ENCODE peak calls at places on chromosomes 6 and 20, in seven cellular contexts. D is spleen, S is prostate gland, U is HCT116, C is GM23338, F is SK-N-SH, P is transverse colon. W is an unnamed sample.

GRCh38 chr6:125742433-125743120 is 6.9 kb upstream of the HEY2 start:
- DNase-seq in C (no peak), P (no peak), U (no peak), S (peak), D (no peak), F (no peak), W (no peak)

GRCh38 chr6:87230801-87231200 is 75.4 kb downstream of the ZNF292 start:
- DNase-seq in D (no peak), U (no peak), C (no peak), F (no peak), P (no peak), S (no peak), W (no peak)

GRCh38 chr6:26295691-26296555 is 69.1 kb upstream of the BTN3A2 start:
- DNase-seq in C (no peak), P (peak), S (no peak), U (peak), D (no peak), F (no peak), W (peak)

GRCh38 chr20:45592574-45593189 is 13.6 kb upstream of the WFDC8 start:
- DNase-seq in U (peak), S (no peak), D (no peak), F (peak), C (peak), P (no peak), W (no peak)

GRCh38 chr6:47651505-47651944 is 46.9 kb upstream of the ADGRF4 start:
- DNase-seq in F (no peak), P (no peak), C (no peak), D (no peak), U (no peak), S (no peak), W (no peak)

GRCh38 chr6:78844899-78845298 is 22.5 kb upstream of the IRAK1BP1 start:
- DNase-seq in U (no peak), P (no peak), D (no peak), F (no peak), S (no peak), C (no peak), W (no peak)

GRCh38 chr20:46332373-46333135 is 24.3 kb upstream of the CDH22 start:
- DNase-seq in U (no peak), F (peak), S (no peak), C (no peak), D (no peak), P (no peak), W (no peak)

GRCh38 chr20:43825635-43826034 is 89.0 kb upstream of the TOX2 start:
- DNase-seq in C (no peak), U (no peak), S (no peak), D (no peak), P (no peak), F (no peak), W (no peak)

GRCh38 chr6:19811397-19812079 is 25.6 kb upstream of the ID4 start:
- DNase-seq in U (peak), F (no peak), D (no peak), C (peak), P (no peak), S (no peak), W (no peak)

GRCh38 chr20:35698298-35699126 is 640 bp downstream of the NFS1 start:
- DNase-seq in C (peak), U (no peak), F (peak), P (no peak), S (peak), D (no peak), W (peak)

GRCh38 chr6:121800047-121800446 is 364.6 kb downstream of the GJA1 start:
- DNase-seq in F (no peak), D (no peak), S (no peak), C (no peak), U (no peak), P (no peak), W (no peak)

GRCh38 chr6:150766201-150766997 is 99.1 kb upstream of the MTHFD1L start:
- DNase-seq in D (no peak), S (no peak), C (no peak), U (no peak), F (no peak), P (no peak), W (no peak)

GRCh38 chr6:143536461-143536865 is 24.9 kb upstream of the FUCA2 start:
- DNase-seq in P (peak), C (peak), D (peak), S (peak), U (no peak), F (no peak), W (peak)

GRCh38 chr6:12261502-12261901 is 28.7 kb upstream of the EDN1 start:
- DNase-seq in P (peak), C (no peak), S (no peak), U (no peak), F (no peak), D (no peak), W (no peak)

GRCh38 chr6:122839477-122839876 is 50.4 kb downstream of the SMPDL3A start:
- DNase-seq in C (peak), S (peak), D (no peak), F (peak), U (peak), P (peak), W (peak)

GRCh38 chr6:70381436-70381786 is 31.9 kb upstream of the FAM135A start:
- DNase-seq in S (no peak), C (no peak), F (no peak), D (no peak), U (no peak), P (no peak), W (no peak)

GRCh38 chr6:70390067-70390466 is 23.2 kb upstream of the FAM135A start:
- DNase-seq in P (no peak), F (no peak), C (no peak), U (no peak), D (no peak), S (no peak), W (no peak)

GRCh38 chr6:70388814-70389213 is 24.5 kb upstream of the FAM135A start:
- DNase-seq in D (no peak), U (no peak), S (no peak), F (no peak), P (no peak), C (no peak), W (no peak)

GRCh38 chr6:70389261-70389660 is 24.0 kb upstream of the FAM135A start:
- DNase-seq in C (no peak), S (no peak), U (no peak), F (no peak), P (no peak), D (no peak), W (no peak)

GRCh38 chr6:70385931-70386330 is 27.4 kb upstream of the FAM135A start:
- DNase-seq in U (no peak), S (no peak), P (no peak), C (no peak), F (no peak), D (no peak), W (no peak)
- TF ChIP-seq POLR2AphosphoS5 in U (no peak), S (no peak), P (no peak), C (no peak), F (no peak), D (no peak), W (no peak)

GRCh38 chr6:158565482-158566040 is 5.7 kb downstream of the TMEM181 start:
- DNase-seq in D (no peak), C (no peak), S (no peak), F (no peak), P (no peak), U (no peak), W (no peak)
- TF ChIP-seq CTCF in D (no peak), C (peak), S (no peak), F (peak), P (no peak), U (peak), W (no peak)

GRCh38 chr6:118679293-118679692 is 27.9 kb upstream of the CEP85L start:
- DNase-seq in P (no peak), S (no peak), D (no peak), U (no peak), C (no peak), F (no peak), W (no peak)
- TF ChIP-seq POLR2AphosphoS5 in P (no peak), S (no peak), D (no peak), U (no peak), C (no peak), F (no peak), W (no peak)

GRCh38 chr6:44725070-44725469 is 337.6 kb downstream of the CDC5L start:
- DNase-seq in D (no peak), S (no peak), U (no peak), C (no peak), P (no peak), F (no peak), W (no peak)
- TF ChIP-seq CTCF in D (no peak), S (no peak), U (no peak), C (no peak), P (no peak), F (no peak), W (no peak)

DNA sequence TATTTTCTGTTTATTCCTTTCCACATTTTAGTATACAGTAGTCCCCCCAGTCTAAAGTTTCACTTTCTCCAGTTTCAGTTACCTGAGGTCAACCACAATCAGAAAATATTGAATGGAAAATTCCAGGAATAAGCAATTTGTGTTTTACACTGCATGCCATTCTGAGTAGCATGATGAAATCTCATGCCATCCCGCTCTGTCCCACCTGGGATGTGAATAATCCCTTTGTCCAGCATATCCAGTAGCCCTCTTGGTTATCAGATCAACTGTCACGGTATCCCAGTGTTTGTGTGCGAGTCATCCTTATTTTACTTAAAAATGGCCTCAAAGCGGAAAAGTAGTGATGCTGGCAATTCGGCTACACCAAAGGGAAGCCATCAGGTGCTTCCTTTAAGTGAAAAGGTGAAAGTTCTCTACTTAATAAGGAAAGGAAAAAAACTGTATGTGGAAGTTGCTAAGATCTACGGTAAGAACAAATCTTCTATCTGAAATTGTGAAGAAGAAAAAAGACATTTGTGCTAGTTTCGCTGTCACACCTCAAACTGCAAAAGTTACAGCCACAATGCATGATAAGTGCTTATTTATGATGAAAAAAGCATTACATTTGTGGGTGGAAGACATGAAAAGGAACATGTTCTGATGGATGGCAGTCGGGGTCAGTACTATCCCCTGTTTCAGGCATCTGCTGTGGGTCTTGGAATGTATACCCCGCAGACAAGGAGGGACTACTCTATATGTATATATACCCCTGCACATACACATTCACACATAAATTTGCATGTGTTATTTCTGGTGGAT is 11.3 kb downstream of the NOX3 start:
- DNase-seq in C (no peak), U (peak), F (no peak), S (no peak), P (no peak), D (no peak), W (no peak)
- TF ChIP-seq POLR2AphosphoS5 in C (no peak), U (no peak), F (no peak), S (no peak), P (no peak), D (no peak), W (no peak)

GRCh38 chr6:21522773-21523490 is 70.6 kb upstream of the SOX4 start:
- DNase-seq in C (peak), U (no peak), P (no peak), D (no peak), S (no peak), F (peak), W (no peak)
- TF ChIP-seq CTCF in C (peak), U (peak), P (no peak), D (no peak), S (no peak), F (peak), W (no peak)

GRCh38 chr6:84222426-84222825 is 5.0 kb downstream of the CEP162 start:
- DNase-seq in F (no peak), C (no peak), U (no peak), P (no peak), D (no peak), S (no peak), W (no peak)

GRCh38 chr6:84228198-84228543 is 728 bp upstream of the CEP162 start:
- DNase-seq in P (no peak), U (no peak), F (no peak), C (no peak), S (no peak), D (no peak), W (no peak)

GRCh38 chr6:84227044-84227433 is 404 bp downstream of the CEP162 start:
- DNase-seq in F (no peak), D (peak), C (peak), U (no peak), S (no peak), P (no peak), W (no peak)

GRCh38 chr6:84224251-84224650 is 3.2 kb downstream of the CEP162 start:
- DNase-seq in C (no peak), F (no peak), D (no peak), U (no peak), P (no peak), S (no peak), W (no peak)

DNA sequence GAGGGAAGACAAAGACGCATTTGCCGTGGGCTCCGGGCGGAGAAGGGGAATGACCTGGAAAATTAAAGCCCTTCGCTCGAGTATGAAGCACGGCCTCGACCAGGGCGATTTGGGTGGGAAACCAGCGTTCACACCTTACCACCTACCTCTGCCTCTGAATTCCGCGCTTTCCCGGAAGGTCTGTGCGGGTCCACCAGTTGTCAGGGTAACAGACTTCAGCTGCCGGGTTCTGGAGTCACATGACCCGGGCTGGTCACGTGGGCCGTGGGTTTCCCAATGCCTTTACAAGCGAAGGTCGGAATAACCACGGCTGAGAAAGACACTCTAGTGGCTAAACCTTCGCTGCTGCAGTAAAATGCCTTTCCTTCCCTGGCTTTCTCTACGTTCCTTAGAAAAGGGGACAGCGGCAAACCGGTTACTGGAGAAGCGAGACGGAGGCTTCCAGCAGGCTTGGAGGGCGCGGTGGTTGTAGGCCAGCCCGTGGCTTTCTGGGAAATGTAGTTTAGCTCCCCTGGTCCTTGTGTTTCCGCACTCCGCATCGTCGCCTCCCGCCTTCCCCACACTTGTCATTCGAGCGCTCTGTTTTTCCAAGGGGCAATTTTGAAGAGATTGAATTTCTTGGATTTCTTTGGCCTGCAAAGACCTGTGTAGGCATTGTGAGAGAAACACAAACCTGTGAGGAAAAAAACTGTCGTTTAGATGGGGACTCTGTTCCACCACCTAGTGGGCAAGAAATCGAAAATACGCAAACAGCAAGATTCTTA is at the start of gene CEP162:
- DNase-seq in S (peak), D (peak), U (peak), F (peak), P (peak), C (peak), W (peak)
- TF ChIP-seq POLR2AphosphoS5 in S (peak), D (peak), U (no peak), F (no peak), P (no peak), C (peak), W (no peak)

DNA sequence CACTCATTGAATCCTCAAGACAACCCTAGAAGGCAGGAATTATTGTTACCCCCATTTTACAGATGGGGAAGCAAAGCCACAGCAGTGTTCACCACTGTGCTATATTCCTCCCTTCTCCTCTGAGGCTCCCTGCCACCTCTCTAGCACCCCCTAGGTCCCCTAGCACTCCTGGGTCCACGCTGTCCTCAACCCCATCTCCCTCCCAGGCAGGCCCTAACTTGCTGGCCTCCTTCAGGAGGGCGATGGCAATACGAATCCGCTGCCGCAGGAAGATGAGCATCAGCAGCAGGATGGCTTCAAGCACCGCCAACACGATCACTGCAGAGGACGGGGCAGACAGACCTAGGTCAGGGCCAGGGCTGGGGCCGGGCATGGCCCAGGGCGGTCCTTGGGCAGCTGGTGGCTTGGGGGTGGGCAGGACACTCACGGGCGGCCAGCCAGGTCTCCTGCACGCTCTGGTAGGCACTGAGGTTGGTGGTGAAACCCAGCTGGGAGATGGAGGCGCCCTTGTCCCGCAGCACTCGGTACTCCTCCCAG is 7.8 kb upstream of the NEU1 start:
- DNase-seq in F (no peak), C (peak), U (no peak), D (no peak), S (no peak), P (no peak), W (no peak)
- TF ChIP-seq CTCF in F (peak), C (peak), U (peak), D (no peak), S (no peak), P (no peak), W (no peak)

DNA sequence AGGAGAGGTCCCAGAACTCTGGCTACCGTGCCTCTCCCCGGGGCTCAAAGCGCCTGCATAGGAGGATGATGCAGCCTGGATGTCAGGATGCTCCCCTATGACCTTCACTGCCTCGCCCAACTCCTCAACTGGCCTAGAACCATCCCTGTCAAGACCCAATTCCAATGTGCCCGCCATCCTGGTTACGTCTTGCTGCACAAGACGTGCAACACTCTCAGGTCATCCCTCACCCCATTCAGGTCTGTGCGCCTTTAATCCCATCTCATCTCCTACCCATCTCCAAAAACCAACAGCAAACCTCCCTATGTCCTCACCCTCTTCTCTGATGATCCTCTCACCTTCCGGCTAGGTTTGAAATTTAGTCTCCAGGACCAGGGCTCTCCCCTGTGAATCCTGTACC is 3.5 kb downstream of the SFT2D1 start:
- DNase-seq in P (no peak), F (no peak), D (no peak), U (no peak), C (no peak), S (no peak), W (no peak)
- TF ChIP-seq POLR2AphosphoS5 in P (no peak), F (no peak), D (no peak), U (no peak), C (no peak), S (no peak), W (no peak)